ENCODE peak calls at places on chromosomes 11 and 22, in six cellular contexts. One of them, this sample, is unnamed.
A peak's percentile ranks its signal among the peaks of the same experiment; 100 is the strongest.

GRCh38 chr11:116600930-116601329 is 171.9 kb downstream of the BUD13 start:
- DNase-seq in MM.1S: no peak
- DNase-seq in left ventricle myocardium inferior: no peak
- DNase-seq in cardiac muscle cell: no peak
- DNase-seq in Peyer's patch: no peak
- DNase-seq in psoas muscle: no peak
- DNase-seq in this sample: no peak

GRCh38 chr22:47162865-47163264 is 400.4 kb downstream of the TBC1D22A start:
- DNase-seq in MM.1S: no peak
- DNase-seq in left ventricle myocardium inferior: no peak
- DNase-seq in cardiac muscle cell: no peak
- DNase-seq in Peyer's patch: peak; percentile 30
- DNase-seq in psoas muscle: peak; percentile 29
- DNase-seq in this sample: no peak

GRCh38 chr11:119726585-119727522 is 2.1 kb downstream of the NECTIN1 start:
- DNase-seq in MM.1S: no peak
- DNase-seq in left ventricle myocardium inferior: no peak
- DNase-seq in cardiac muscle cell: no peak
- DNase-seq in Peyer's patch: no peak
- DNase-seq in psoas muscle: no peak
- DNase-seq in this sample: peak; percentile 32

GRCh38 chr11:35619754-35620640 is 1.7 kb downstream of the FJX1 start:
- DNase-seq in MM.1S: no peak
- DNase-seq in left ventricle myocardium inferior: peak; percentile 16
- DNase-seq in cardiac muscle cell: peak; percentile 56
- DNase-seq in Peyer's patch: no peak
- DNase-seq in psoas muscle: peak; percentile 53
- DNase-seq in this sample: peak; percentile 23

GRCh38 chr11:1796297-1797011 is 32.7 kb upstream of the CTSD start:
- DNase-seq in MM.1S: no peak
- DNase-seq in left ventricle myocardium inferior: no peak
- DNase-seq in cardiac muscle cell: no peak
- DNase-seq in Peyer's patch: peak; percentile 38
- DNase-seq in psoas muscle: no peak
- DNase-seq in this sample: no peak

GRCh38 chr22:49547751-49548239 is 279.9 kb downstream of the BRD1 start:
- DNase-seq in MM.1S: no peak
- DNase-seq in left ventricle myocardium inferior: no peak
- DNase-seq in cardiac muscle cell: no peak
- DNase-seq in Peyer's patch: peak; percentile 34
- DNase-seq in psoas muscle: peak; percentile 34
- DNase-seq in this sample: no peak

GRCh38 chr11:125275905-125276634 is 111.5 kb downstream of the PKNOX2 start:
- DNase-seq in MM.1S: no peak
- DNase-seq in left ventricle myocardium inferior: no peak
- DNase-seq in cardiac muscle cell: no peak
- DNase-seq in Peyer's patch: no peak
- DNase-seq in psoas muscle: no peak
- DNase-seq in this sample: no peak

GRCh38 chr11:112760378-112761060 is 200.7 kb upstream of the NCAM1 start:
- DNase-seq in MM.1S: no peak
- DNase-seq in left ventricle myocardium inferior: no peak
- DNase-seq in cardiac muscle cell: no peak
- DNase-seq in Peyer's patch: no peak
- DNase-seq in psoas muscle: no peak
- DNase-seq in this sample: no peak

GRCh38 chr11:17812286-17813187 is 78.0 kb downstream of the KCNC1 start:
- DNase-seq in MM.1S: no peak
- DNase-seq in left ventricle myocardium inferior: no peak
- DNase-seq in cardiac muscle cell: no peak
- DNase-seq in Peyer's patch: no peak
- DNase-seq in psoas muscle: no peak
- DNase-seq in this sample: no peak

GRCh38 chr11:70343631-70344030 is 54.7 kb upstream of the CTTN start:
- DNase-seq in MM.1S: no peak
- DNase-seq in left ventricle myocardium inferior: no peak
- DNase-seq in cardiac muscle cell: no peak
- DNase-seq in Peyer's patch: no peak
- DNase-seq in psoas muscle: no peak
- DNase-seq in this sample: no peak

GRCh38 chr11:111520565-111520964 is 6.0 kb downstream of the HOATZ start:
- DNase-seq in MM.1S: no peak
- DNase-seq in left ventricle myocardium inferior: no peak
- DNase-seq in cardiac muscle cell: no peak
- DNase-seq in Peyer's patch: no peak
- DNase-seq in psoas muscle: no peak
- DNase-seq in this sample: no peak

DNA sequence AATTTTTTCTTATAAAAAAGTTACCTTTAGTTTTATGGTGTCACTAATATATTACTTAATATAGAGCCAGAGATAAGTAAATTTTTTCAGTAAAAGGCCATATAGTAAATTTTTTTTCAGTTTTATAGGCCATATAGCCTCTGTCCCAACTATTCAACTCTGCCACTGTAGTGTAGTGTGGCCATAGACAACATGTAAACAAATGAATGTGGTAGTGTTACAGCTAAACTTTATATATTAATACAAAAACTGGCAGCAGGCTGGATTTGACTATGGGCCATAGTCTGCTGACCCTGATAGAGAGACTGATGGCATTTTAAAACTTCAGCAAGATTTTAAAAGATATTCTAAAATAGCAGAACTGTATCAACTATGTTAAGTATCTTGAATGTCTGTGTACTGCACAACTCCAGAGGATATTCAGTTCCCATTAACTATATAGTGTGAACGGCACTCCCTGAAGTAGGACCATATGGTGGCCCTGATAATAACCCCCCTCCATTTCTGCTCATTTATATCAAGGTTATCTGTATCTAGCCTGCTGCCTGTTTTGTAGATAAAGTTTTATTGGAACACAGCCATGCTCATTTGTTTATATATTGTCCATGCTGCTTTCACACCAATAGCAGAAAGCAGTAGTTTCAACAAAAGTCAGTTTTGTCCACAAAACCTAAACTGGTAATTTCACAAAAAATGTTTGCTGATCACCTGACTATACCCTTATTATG is 71.6 kb downstream of the PRMT3 start:
- DNase-seq in MM.1S: no peak
- DNase-seq in left ventricle myocardium inferior: no peak
- DNase-seq in cardiac muscle cell: no peak
- DNase-seq in Peyer's patch: no peak
- DNase-seq in psoas muscle: no peak
- DNase-seq in this sample: no peak
- H3K27ac ChIP-seq in MM.1S: no peak overlapping the region
- H3K27ac ChIP-seq in left ventricle myocardium inferior: no peak overlapping the region
- H3K27ac ChIP-seq in cardiac muscle cell: no peak overlapping the region
- H3K27ac ChIP-seq in Peyer's patch: no peak overlapping the region
- H3K27ac ChIP-seq in psoas muscle: no peak overlapping the region
- H3K27ac ChIP-seq in this sample: no peak overlapping the region

GRCh38 chr22:19886605-19887250 is 32.1 kb upstream of the GNB1L start:
- DNase-seq in MM.1S: no peak
- DNase-seq in left ventricle myocardium inferior: peak; percentile 17
- DNase-seq in cardiac muscle cell: no peak
- DNase-seq in Peyer's patch: peak; percentile 69
- DNase-seq in psoas muscle: peak; percentile 57
- DNase-seq in this sample: no peak
- H3K27ac ChIP-seq in MM.1S: no peak overlapping the region
- H3K27ac ChIP-seq in left ventricle myocardium inferior: no peak overlapping the region
- H3K27ac ChIP-seq in cardiac muscle cell: no peak overlapping the region
- H3K27ac ChIP-seq in Peyer's patch: peak overlapping the region; percentile 62
- H3K27ac ChIP-seq in psoas muscle: no peak overlapping the region
- H3K27ac ChIP-seq in this sample: no peak overlapping the region

DNA sequence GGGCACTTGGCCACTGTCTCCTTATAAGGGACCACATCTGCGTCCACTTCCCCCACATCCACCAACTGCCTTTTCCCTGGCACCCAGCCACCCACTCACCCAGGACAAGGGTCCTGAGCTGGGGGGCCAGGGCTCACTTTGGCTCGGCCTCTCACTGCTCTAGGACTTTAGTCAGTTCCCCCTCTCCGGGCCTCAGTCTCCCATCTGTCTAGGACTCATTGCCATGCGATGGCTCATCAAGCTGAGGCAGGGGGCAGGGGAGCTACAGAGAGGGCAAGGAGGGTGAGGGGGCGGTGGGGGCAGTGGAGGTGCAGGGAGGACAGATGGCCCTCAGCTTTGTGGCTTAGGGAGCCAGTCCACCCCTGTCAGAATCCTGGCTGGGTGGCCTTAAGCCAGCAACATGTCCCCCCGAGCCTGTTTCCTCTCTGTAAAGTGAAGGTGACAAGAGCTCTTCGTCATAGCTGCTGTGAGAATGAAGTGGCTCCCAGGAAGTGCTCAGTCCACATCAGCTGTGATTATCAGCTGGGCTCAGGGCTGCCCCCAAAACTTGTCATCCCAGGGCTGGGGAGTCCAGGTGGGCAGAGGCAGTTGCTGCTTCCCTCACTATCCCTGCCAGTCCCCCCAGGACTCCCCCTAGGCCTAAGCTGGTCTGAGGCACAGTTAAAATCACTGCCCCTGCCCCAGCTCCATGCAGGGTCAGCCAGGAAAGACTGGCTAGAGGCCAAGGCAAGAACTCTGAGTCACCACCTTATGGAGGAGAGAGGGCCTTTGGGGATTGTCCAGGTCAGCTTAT is 14.9 kb downstream of the RAC2 start:
- DNase-seq in MM.1S: no peak
- DNase-seq in left ventricle myocardium inferior: no peak
- DNase-seq in cardiac muscle cell: no peak
- DNase-seq in Peyer's patch: no peak
- DNase-seq in psoas muscle: no peak
- DNase-seq in this sample: no peak
- H3K27ac ChIP-seq in MM.1S: peak overlapping the region; percentile 99
- H3K27ac ChIP-seq in left ventricle myocardium inferior: no peak overlapping the region
- H3K27ac ChIP-seq in cardiac muscle cell: no peak overlapping the region
- H3K27ac ChIP-seq in Peyer's patch: peak overlapping the region; percentile 91
- H3K27ac ChIP-seq in psoas muscle: no peak overlapping the region
- H3K27ac ChIP-seq in this sample: no peak overlapping the region

DNA sequence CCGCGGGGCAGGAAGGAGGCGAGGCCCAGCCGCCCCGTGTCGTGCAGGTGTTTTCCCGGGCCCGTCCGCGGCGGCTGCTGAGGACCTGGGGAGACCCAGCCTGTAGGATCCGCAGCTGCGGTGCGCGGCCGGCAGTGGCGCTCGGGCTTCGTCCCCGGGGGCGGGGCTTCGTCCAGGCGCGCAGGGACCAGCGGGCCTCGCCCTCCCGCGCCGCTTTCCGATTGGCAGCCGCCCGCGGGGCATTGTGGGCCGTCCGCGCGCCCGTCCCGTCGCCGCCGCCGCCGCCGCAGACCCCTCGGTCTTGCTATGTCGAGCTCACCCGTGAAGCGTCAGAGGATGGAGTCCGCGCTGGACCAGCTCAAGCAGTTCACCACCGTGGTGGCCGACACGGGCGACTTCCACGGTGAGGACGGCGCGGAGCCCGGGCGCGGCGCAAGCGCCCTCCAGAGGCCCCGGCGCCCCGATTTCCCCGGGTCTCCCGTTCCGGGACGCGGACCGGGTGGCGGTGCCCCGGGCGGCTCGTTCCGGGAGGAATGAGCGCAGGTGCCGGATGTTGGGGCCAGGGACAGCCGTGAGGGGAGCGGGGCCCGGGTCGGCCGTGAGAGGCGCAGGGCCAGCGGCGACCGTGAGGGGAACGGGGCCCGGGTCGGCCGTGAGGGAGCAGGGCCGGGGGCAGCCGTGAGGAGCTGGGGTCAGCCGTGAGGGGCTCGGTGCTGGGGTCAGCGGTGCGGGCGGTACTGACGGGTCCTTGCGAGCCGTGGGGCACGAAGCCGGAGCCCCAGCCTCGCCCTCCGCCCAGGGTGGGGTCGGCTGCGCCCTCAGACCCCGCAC is at the start of gene TALDO1:
- DNase-seq in MM.1S: peak; percentile 95
- DNase-seq in left ventricle myocardium inferior: peak; percentile 93
- DNase-seq in cardiac muscle cell: peak; percentile 96
- DNase-seq in Peyer's patch: peak; percentile 96
- DNase-seq in psoas muscle: peak; percentile 96
- DNase-seq in this sample: peak; percentile 91
- H3K27ac ChIP-seq in MM.1S: peak within 1 kb of the TSS; percentile 81
- H3K27ac ChIP-seq in left ventricle myocardium inferior: peak within 1 kb of the TSS; percentile 92
- H3K27ac ChIP-seq in cardiac muscle cell: peak within 1 kb of the TSS; percentile 82
- H3K27ac ChIP-seq in Peyer's patch: peak within 1 kb of the TSS; percentile 93
- H3K27ac ChIP-seq in psoas muscle: peak within 1 kb of the TSS; percentile 89
- H3K27ac ChIP-seq in this sample: peak within 1 kb of the TSS; percentile 76

GRCh38 chr11:96390403-96390830 is 604 bp downstream of the JRKL start:
- DNase-seq in MM.1S: no peak
- DNase-seq in left ventricle myocardium inferior: no peak
- DNase-seq in cardiac muscle cell: no peak
- DNase-seq in Peyer's patch: no peak
- DNase-seq in psoas muscle: no peak
- DNase-seq in this sample: no peak
- H3K27ac ChIP-seq in MM.1S: peak overlapping the region; percentile 39
- H3K27ac ChIP-seq in left ventricle myocardium inferior: peak overlapping the region; percentile 94
- H3K27ac ChIP-seq in cardiac muscle cell: peak overlapping the region; percentile 45
- H3K27ac ChIP-seq in Peyer's patch: peak overlapping the region; percentile 87
- H3K27ac ChIP-seq in psoas muscle: peak overlapping the region; percentile 92
- H3K27ac ChIP-seq in this sample: peak overlapping the region; percentile 74

GRCh38 chr22:45512363-45512762 is 9.7 kb downstream of the FBLN1 start:
- DNase-seq in MM.1S: no peak
- DNase-seq in left ventricle myocardium inferior: no peak
- DNase-seq in cardiac muscle cell: no peak
- DNase-seq in Peyer's patch: no peak
- DNase-seq in psoas muscle: no peak
- DNase-seq in this sample: peak; percentile 32

GRCh38 chr22:45510376-45511232 is 7.9 kb downstream of the FBLN1 start:
- DNase-seq in MM.1S: no peak
- DNase-seq in left ventricle myocardium inferior: no peak
- DNase-seq in cardiac muscle cell: no peak
- DNase-seq in Peyer's patch: no peak
- DNase-seq in psoas muscle: peak; percentile 28
- DNase-seq in this sample: no peak

GRCh38 chr22:45508814-45509213 is 6.1 kb downstream of the FBLN1 start:
- DNase-seq in MM.1S: no peak
- DNase-seq in left ventricle myocardium inferior: no peak
- DNase-seq in cardiac muscle cell: no peak
- DNase-seq in Peyer's patch: no peak
- DNase-seq in psoas muscle: no peak
- DNase-seq in this sample: no peak

GRCh38 chr22:45515678-45516077 is 13.0 kb downstream of the FBLN1 start:
- DNase-seq in MM.1S: no peak
- DNase-seq in left ventricle myocardium inferior: no peak
- DNase-seq in cardiac muscle cell: no peak
- DNase-seq in Peyer's patch: no peak
- DNase-seq in psoas muscle: peak; percentile 69
- DNase-seq in this sample: no peak

GRCh38 chr22:45511847-45512261 is 9.2 kb downstream of the FBLN1 start:
- DNase-seq in MM.1S: no peak
- DNase-seq in left ventricle myocardium inferior: peak; percentile 80
- DNase-seq in cardiac muscle cell: peak; percentile 48
- DNase-seq in Peyer's patch: peak; percentile 72
- DNase-seq in psoas muscle: peak; percentile 90
- DNase-seq in this sample: no peak
- H3K27ac ChIP-seq in MM.1S: no peak overlapping the region
- H3K27ac ChIP-seq in left ventricle myocardium inferior: peak overlapping the region; percentile 75
- H3K27ac ChIP-seq in cardiac muscle cell: peak overlapping the region; percentile 69
- H3K27ac ChIP-seq in Peyer's patch: peak overlapping the region; percentile 44
- H3K27ac ChIP-seq in psoas muscle: peak overlapping the region; percentile 68
- H3K27ac ChIP-seq in this sample: no peak overlapping the region

GRCh38 chr22:19411690-19412045 is 19.9 kb downstream of the HIRA start:
- DNase-seq in MM.1S: no peak
- DNase-seq in left ventricle myocardium inferior: no peak
- DNase-seq in cardiac muscle cell: no peak
- DNase-seq in Peyer's patch: no peak
- DNase-seq in psoas muscle: no peak
- DNase-seq in this sample: no peak
- H3K27ac ChIP-seq in MM.1S: no peak overlapping the region
- H3K27ac ChIP-seq in left ventricle myocardium inferior: peak overlapping the region; percentile 58
- H3K27ac ChIP-seq in cardiac muscle cell: peak overlapping the region; percentile 67
- H3K27ac ChIP-seq in Peyer's patch: no peak overlapping the region
- H3K27ac ChIP-seq in psoas muscle: no peak overlapping the region
- H3K27ac ChIP-seq in this sample: no peak overlapping the region

This sample was measured in pancreas.